ENCODE peak calls at places on chromosome 17, in seven cellular contexts. I, Q, O, S, M, H and U are unnamed samples.

GRCh38 chr17:63446981-63447687 is 1.0 kb upstream of the CYB561 start:
- DNase-seq in Q (peak), H (no peak), O (no peak), M (no peak), I (no peak), S (peak), U (peak)

GRCh38 chr17:14298221-14298994 is 2.5 kb upstream of the HS3ST3B1 start:
- DNase-seq in M (no peak), S (no peak), I (no peak), Q (no peak), H (peak), O (peak), U (no peak)

GRCh38 chr17:5413682-5414081 is 5.8 kb downstream of the NUP88 start:
- DNase-seq in H (no peak), M (no peak), O (no peak), Q (no peak), S (no peak), I (no peak), U (no peak)

GRCh38 chr17:82862758-82863645 is 23.2 kb upstream of the ZNF750 start:
- DNase-seq in S (no peak), H (no peak), Q (no peak), O (peak), M (no peak), I (no peak), U (no peak)

GRCh38 chr17:14331200-14331981 is 30.5 kb downstream of the HS3ST3B1 start:
- DNase-seq in Q (no peak), M (no peak), S (no peak), O (no peak), I (no peak), H (no peak), U (no peak)

GRCh38 chr17:61403846-61404701 is 4.4 kb downstream of the TBX2 start:
- DNase-seq in O (peak), Q (no peak), I (peak), S (no peak), M (no peak), H (no peak), U (no peak)

GRCh38 chr17:58403312-58403711 is 14.0 kb downstream of the RNF43 start:
- DNase-seq in I (no peak), S (no peak), H (no peak), O (no peak), Q (no peak), M (no peak), U (no peak)

GRCh38 chr17:64972611-64973010 is 53.3 kb upstream of the LRRC37A3 start:
- DNase-seq in O (no peak), Q (no peak), H (no peak), S (no peak), I (no peak), M (no peak), U (no peak)

GRCh38 chr17:74652020-74652419 is 28.5 kb upstream of the CD300E start:
- DNase-seq in S (no peak), Q (peak), H (no peak), I (no peak), M (no peak), O (no peak), U (no peak)

GRCh38 chr17:30253316-30253715 is 17.8 kb upstream of the SLC6A4 start:
- DNase-seq in Q (no peak), I (no peak), O (no peak), S (no peak), M (no peak), H (no peak), U (peak)

GRCh38 chr17:57595942-57596695 is 149.0 kb downstream of the CCDC182 start:
- DNase-seq in H (no peak), I (no peak), O (no peak), Q (no peak), M (no peak), S (no peak), U (no peak)

GRCh38 chr17:4108397-4108796 is 34.4 kb downstream of the ZZEF1 start:
- DNase-seq in O (no peak), I (no peak), M (no peak), H (no peak), S (no peak), Q (no peak), U (no peak)

DNA sequence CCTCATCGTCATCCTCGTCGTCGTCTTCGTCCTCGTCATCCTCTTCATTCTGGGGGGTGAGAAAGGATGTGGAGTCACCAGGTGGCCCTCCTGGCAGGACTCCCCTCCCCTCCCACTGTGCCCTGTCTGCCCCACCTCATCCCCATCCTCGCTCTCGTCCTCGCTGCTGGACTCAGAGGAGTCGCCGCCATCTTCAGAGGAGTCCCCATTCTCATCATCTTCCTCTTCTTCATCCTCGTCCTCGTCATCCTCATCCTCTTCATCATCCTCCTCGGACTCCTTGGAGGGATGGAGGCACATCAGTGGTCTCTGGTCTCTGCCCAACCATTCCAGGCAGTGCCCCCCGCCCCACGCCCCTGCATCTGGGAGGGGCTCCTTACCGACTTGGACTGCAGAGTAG is 7.6 kb upstream of the ATXN7L3 start:
- DNase-seq in S (no peak), Q (no peak), M (no peak), I (no peak), H (no peak), O (no peak), U (no peak)
- TF ChIP-seq POLR2AphosphoS5 in S (no peak), Q (no peak), M (no peak), I (no peak), H (no peak), O (no peak), U (no peak)

DNA sequence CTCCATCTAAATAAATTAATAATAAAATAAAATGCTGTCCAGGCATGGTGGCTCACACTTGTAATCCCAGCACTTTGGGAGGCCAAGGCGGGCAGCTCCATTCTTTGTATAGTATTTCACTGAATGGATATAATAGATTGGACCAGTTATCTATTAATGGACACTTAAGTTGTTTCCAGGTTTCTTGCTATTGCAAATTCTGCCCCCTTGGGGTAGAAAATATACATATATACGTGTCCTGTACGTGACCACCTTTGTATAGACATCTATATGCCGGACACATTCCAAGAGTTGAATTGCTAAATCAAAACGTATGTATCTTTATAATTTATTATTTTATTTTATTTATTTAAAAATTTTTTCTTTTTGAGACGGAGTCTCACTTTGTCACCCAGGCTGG is 3.9 kb upstream of the EXOC7 start:
- DNase-seq in H (no peak), O (no peak), S (no peak), Q (peak), I (no peak), M (peak), U (no peak)
- TF ChIP-seq CTCF in H (no peak), O (no peak), S (peak), Q (peak), I (no peak), M (peak), U (peak)

GRCh38 chr17:6507535-6507934 is 48.8 kb downstream of the PITPNM3 start:
- DNase-seq in H (no peak), O (no peak), M (no peak), I (peak), S (peak), Q (no peak), U (no peak)

GRCh38 chr17:6508519-6509294 is 47.6 kb downstream of the PITPNM3 start:
- DNase-seq in S (no peak), Q (no peak), M (no peak), I (peak), H (no peak), O (peak), U (no peak)

GRCh38 chr17:6509295-6509771 is 47.0 kb downstream of the PITPNM3 start:
- DNase-seq in H (no peak), O (no peak), Q (no peak), S (no peak), M (no peak), I (peak), U (no peak)

GRCh38 chr17:6506679-6507231 is 49.6 kb downstream of the PITPNM3 start:
- DNase-seq in S (peak), O (no peak), Q (no peak), H (no peak), M (no peak), I (peak), U (peak)

GRCh38 chr17:6508026-6508425 is 48.3 kb downstream of the PITPNM3 start:
- DNase-seq in M (no peak), O (no peak), H (no peak), S (no peak), I (no peak), Q (no peak), U (no peak)
- TF ChIP-seq EP300 in M (no peak), O (no peak), H (no peak), S (no peak), I (no peak), Q (no peak), U (no peak)

GRCh38 chr17:37358830-37359681 is 16.7 kb upstream of the C17orf78 start:
- DNase-seq in M (peak), S (peak), I (peak), Q (peak), H (peak), O (peak), U (peak)

GRCh38 chr17:37361543-37361942 is 14.2 kb upstream of the C17orf78 start:
- DNase-seq in O (no peak), Q (no peak), I (no peak), M (no peak), S (no peak), H (no peak), U (no peak)

GRCh38 chr17:37359682-37360188 is 16.1 kb upstream of the C17orf78 start:
- DNase-seq in I (peak), Q (no peak), S (peak), H (no peak), M (no peak), O (no peak), U (no peak)

GRCh38 chr17:37360632-37361031 is 15.2 kb upstream of the C17orf78 start:
- DNase-seq in H (no peak), Q (no peak), M (no peak), O (no peak), S (no peak), I (no peak), U (no peak)

GRCh38 chr17:37358098-37358829 is 17.5 kb upstream of the C17orf78 start:
- DNase-seq in I (peak), H (peak), S (peak), M (peak), Q (peak), O (no peak), U (peak)
- TF ChIP-seq POLR2AphosphoS5 in I (peak), H (peak), S (peak), M (peak), Q (peak), O (no peak), U (no peak)

DNA sequence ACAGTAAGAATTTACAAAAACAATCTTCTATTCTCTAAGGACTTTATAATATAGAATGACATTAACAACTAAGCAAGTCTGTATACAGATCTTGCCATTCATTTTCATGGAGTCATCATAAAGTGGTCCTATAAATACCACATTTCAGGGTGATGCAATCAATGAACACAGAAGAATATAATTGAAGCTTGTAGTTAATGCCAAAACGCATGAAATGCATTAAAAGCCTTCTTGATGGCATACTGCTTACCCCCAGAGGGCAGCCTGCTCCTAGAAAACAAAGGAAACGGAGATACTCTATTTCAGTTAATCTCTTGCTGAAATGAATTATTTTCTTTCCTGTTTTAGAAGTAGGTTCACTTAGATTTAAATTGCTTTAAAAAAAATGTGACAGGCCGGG is 45.2 kb upstream of the STAC2 start:
- DNase-seq in Q (no peak), O (no peak), I (no peak), S (no peak), H (no peak), M (no peak), U (no peak)
- TF ChIP-seq CTCF in Q (peak), O (no peak), I (no peak), S (no peak), H (no peak), M (peak), U (no peak)

DNA sequence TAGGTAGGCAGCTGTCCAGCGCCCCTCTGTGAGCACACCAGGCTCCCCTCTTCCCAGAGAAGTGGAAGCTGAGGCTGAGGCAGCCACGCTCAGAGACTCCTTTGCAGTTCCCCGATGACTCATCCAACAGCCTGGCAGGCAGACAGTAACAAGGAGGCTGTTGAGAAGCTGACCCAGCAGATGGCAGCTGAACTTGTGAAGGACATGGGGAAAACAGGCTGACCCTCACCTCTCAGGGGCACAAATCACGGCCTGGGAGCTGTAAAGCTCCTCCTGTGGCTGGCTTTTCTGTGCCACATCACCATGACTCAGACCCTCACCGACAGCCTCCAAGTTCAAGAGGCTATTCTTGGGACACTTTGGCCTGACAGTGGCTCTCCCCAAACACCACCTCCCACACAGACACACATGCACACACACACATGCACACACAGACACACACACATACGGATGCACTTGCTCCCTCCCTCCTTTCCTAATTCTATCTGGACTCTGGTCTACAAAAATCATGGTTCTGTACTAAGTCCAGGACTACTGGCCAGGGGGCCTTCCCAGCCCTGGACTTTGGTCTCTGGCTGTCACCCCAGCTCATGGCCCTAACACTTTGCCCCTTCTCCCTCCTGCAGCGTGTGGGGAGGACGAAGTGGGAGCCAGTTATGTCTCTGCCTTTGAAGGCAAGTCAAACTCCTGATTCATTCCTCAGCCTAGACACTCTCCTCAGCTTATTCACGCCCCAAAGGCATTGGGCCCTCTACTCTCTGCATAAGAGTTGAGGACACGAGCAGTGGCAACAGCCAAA is 23.2 kb downstream of the MAP3K14 start:
- DNase-seq in O (no peak), I (peak), H (peak), M (peak), S (peak), Q (no peak), U (peak)
- TF ChIP-seq EP300 in O (peak), I (no peak), H (no peak), M (no peak), S (no peak), Q (no peak), U (no peak)

GRCh38 chr17:48056246-48056745 is 8.1 kb downstream of the NFE2L1 start:
- DNase-seq in H (no peak), S (no peak), I (no peak), O (no peak), M (no peak), Q (no peak), U (no peak)
- TF ChIP-seq POLR2AphosphoS5 in H (no peak), S (no peak), I (no peak), O (no peak), M (no peak), Q (no peak), U (no peak)

GRCh38 chr17:51000835-51001638 is 119.6 kb downstream of the SPAG9 start:
- DNase-seq in I (no peak), S (no peak), O (no peak), Q (peak), H (no peak), M (peak), U (no peak)
- TF ChIP-seq CTCF in I (peak), S (peak), O (peak), Q (peak), H (peak), M (peak), U (no peak)

GRCh38 chr17:16286009-16286946 is 67.0 kb downstream of the CENPV start:
- DNase-seq in S (peak), M (peak), O (no peak), I (peak), Q (peak), H (peak), U (peak)
- TF ChIP-seq EP300 in S (no peak), M (peak), O (no peak), I (peak), Q (no peak), H (no peak), U (peak)